ENCODE peak calls at places on chromosome 13, in nine cellular contexts. U is osteoblast, Z is cardiac muscle cell, H is body of pancreas, E is kidney, T is neural progenitor cell, L is brain microvascular endothelial cell, S is HepG2, J is colonic mucosa. R is an unnamed sample.

GRCh38 chr13:70964124-70964523 is 855.9 kb upstream of the KLHL1 start:
- DNase-seq in J (no peak), L (no peak), E (no peak), Z (no peak), H (no peak), S (peak; percentile 38), T (peak; percentile 33), U (no peak), R (no peak)

GRCh38 chr13:92461402-92461801 is 765.2 kb upstream of the GPC6 start:
- DNase-seq in T (peak; percentile 39), H (no peak), J (no peak), Z (no peak), L (no peak), U (no peak), S (no peak), E (no peak), R (no peak)

GRCh38 chr13:22055259-22055658 is 384.4 kb downstream of the FGF9 start:
- DNase-seq in T (peak; percentile 31), U (no peak), S (no peak), Z (no peak), J (no peak), E (no peak), H (no peak), L (no peak), R (no peak)

GRCh38 chr13:64075543-64076271 is 2660.1 kb upstream of the PCDH20 start:
- DNase-seq in H (no peak), E (peak; percentile 66), U (peak; percentile 3), L (no peak), S (peak; percentile 88), T (no peak), J (no peak), Z (no peak), R (no peak)

GRCh38 chr13:89363144-89363543 is 1692.0 kb downstream of the SLITRK5 start:
- DNase-seq in L (no peak), J (no peak), T (no peak), E (peak; percentile 64), H (no peak), Z (no peak), U (no peak), S (no peak), R (no peak)

GRCh38 chr13:100657881-100658315 is 16.7 kb downstream of the TMTC4 start:
- DNase-seq in J (no peak), E (no peak), H (no peak), L (no peak), U (no peak), T (no peak), Z (no peak), S (no peak), R (no peak)

GRCh38 chr13:113129921-113130750 is 7.5 kb downstream of the F10 start:
- DNase-seq in E (peak; percentile 73), U (peak; percentile 93), S (no peak), Z (peak; percentile 75), J (no peak), H (no peak), T (no peak), L (no peak), R (no peak)

GRCh38 chr13:97068146-97068545 is 73.9 kb upstream of the OXGR1 start:
- DNase-seq in E (no peak), J (no peak), U (no peak), H (no peak), L (peak; percentile 31), T (no peak), S (no peak), Z (peak; percentile 22), R (no peak)

GRCh38 chr13:100063333-100063732 is 25.6 kb upstream of the PCCA start:
- DNase-seq in J (no peak), T (no peak), U (no peak), E (no peak), H (no peak), S (no peak), Z (peak; percentile 80), L (no peak), R (no peak)

GRCh38 chr13:103703246-103703645 is 637.0 kb upstream of the SLC10A2 start:
- DNase-seq in J (no peak), E (no peak), L (no peak), T (no peak), U (no peak), Z (no peak), H (no peak), S (no peak), R (no peak)

GRCh38 chr13:49370390-49370789 is 73.5 kb downstream of the CAB39L start:
- DNase-seq in H (no peak), U (no peak), E (no peak), J (no peak), L (no peak), S (no peak), Z (no peak), T (peak; percentile 28), R (no peak)

GRCh38 chr13:85586422-85586831 is 212.8 kb downstream of the SLITRK6 start:
- DNase-seq in T (no peak), Z (no peak), S (no peak), H (no peak), L (peak; percentile 14), E (no peak), J (no peak), U (no peak), R (no peak)

GRCh38 chr13:27920677-27921420 is 1.0 kb downstream of the PDX1 start:
- DNase-seq in E (no peak), H (peak; percentile 26), J (no peak), Z (peak; percentile 25), T (peak; percentile 60), L (no peak), S (no peak), U (peak; percentile 87), R (no peak)

GRCh38 chr13:69524459-69525155 is 583.0 kb upstream of the ATXN8OS start:
- DNase-seq in J (no peak), H (no peak), Z (no peak), S (no peak), U (no peak), E (no peak), T (no peak), L (no peak), R (no peak)

GRCh38 chr13:31807090-31807541 is 67.8 kb downstream of the RXFP2 start:
- DNase-seq in H (no peak), T (no peak), Z (peak; percentile 52), E (no peak), L (no peak), U (peak; percentile 10), J (no peak), S (no peak), R (no peak)
- H3K27ac ChIP-seq in H (no peak overlapping the region), T (no peak overlapping the region), Z (no peak overlapping the region), E (no peak overlapping the region), L (no peak overlapping the region), U (no peak overlapping the region), J (no peak overlapping the region), S (no peak overlapping the region), R (no peak overlapping the region)

DNA sequence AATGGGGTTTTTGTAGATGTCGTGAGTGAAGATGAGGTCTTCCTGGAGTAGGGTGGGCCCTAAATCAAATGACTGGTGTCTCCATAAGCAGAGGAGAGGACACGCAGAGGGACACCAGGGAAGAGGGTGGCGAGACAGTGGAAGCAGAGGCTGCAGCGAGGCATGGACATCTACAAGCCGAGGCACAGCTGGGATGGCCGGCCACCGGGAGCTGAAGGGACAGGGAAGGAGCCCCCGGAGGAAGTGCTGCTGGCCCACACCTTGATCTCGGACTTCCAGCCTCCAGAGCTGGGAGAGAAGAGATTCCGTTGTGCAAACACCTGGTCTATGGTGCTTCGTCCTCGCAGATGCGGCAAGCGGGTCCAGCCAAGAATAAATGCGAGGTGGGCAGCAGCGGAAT is 84.5 kb downstream of the ANKRD10 start:
- DNase-seq in L (no peak), E (no peak), H (no peak), U (no peak), Z (no peak), T (no peak), J (no peak), S (no peak), R (no peak)
- TF ChIP-seq CTCF in L (no peak), E (no peak), H (no peak), U (no peak), Z (no peak), T (no peak), J (no peak), S (no peak), R (no peak)

GRCh38 chr13:20127563-20128458 is 33.0 kb downstream of the GJA3 start:
- DNase-seq in E (peak; percentile 88), H (peak; percentile 75), U (peak; percentile 86), L (no peak), S (peak; percentile 53), T (peak; percentile 74), Z (peak; percentile 65), J (peak; percentile 69), R (peak; percentile 24)

GRCh38 chr13:20128459-20128927 is 32.4 kb downstream of the GJA3 start:
- DNase-seq in J (peak; percentile 33), S (peak; percentile 15), L (no peak), E (no peak), T (peak; percentile 51), H (peak; percentile 59), Z (no peak), U (no peak), R (no peak)

GRCh38 chr13:20126460-20127262 is 34.2 kb downstream of the GJA3 start:
- DNase-seq in H (no peak), E (no peak), U (no peak), Z (no peak), T (no peak), S (no peak), L (no peak), J (no peak), R (no peak)

GRCh38 chr13:20125783-20126165 is 35.1 kb downstream of the GJA3 start:
- DNase-seq in S (no peak), T (no peak), E (no peak), Z (no peak), L (no peak), U (no peak), J (no peak), H (no peak), R (peak; percentile 17)

DNA sequence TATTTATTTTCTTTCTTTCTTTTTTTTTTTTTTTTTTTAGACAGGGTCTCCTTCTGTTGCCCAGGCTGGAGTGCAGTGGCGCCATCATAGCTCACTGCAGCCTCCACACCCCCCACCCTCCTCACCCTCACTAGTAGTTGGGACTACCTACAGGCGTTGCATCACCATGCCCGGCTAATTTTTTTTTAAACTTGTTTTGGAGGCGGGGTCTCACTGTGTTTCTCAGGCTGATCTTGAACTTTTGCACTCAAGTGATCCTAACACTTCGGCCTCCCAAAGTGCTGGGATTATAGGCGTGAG is 33.6 kb downstream of the GJA3 start:
- DNase-seq in U (no peak), H (no peak), S (peak; percentile 9), E (no peak), J (no peak), Z (peak; percentile 45), T (no peak), L (no peak), R (no peak)
- H3K27ac ChIP-seq in U (peak overlapping the region; percentile 55), H (peak overlapping the region; percentile 86), S (peak overlapping the region; percentile 96), E (no peak overlapping the region), J (no peak overlapping the region), Z (peak overlapping the region; percentile 93), T (no peak overlapping the region), L (no peak overlapping the region), R (peak overlapping the region; percentile 75)

GRCh38 chr13:44407379-44407778 is 33.8 kb downstream of the SERP2 start:
- DNase-seq in L (no peak), E (no peak), T (no peak), J (no peak), U (no peak), S (no peak), H (no peak), Z (no peak), R (no peak)
- TF ChIP-seq CTCF in L (no peak), E (no peak), T (no peak), J (no peak), U (no peak), S (no peak), H (no peak), Z (no peak), R (no peak)